ENCODE peak calls at places on chromosomes 6 and 20, in four cellular contexts. F is A549, T is K562, J is NB4. U is an unnamed sample.

GRCh38 chr6:25229671-25230321 is 49.4 kb upstream of the CARMIL1 start:
- DNase-seq in F (no peak), J (no peak), T (no peak), U (peak; percentile 15)

GRCh38 chr20:59518881-59519706 is 85.2 kb upstream of the PHACTR3 start:
- DNase-seq in J (peak; percentile 69), F (peak; percentile 84), T (peak; percentile 65), U (peak; percentile 51)

GRCh38 chr20:24502184-24502583 is 32.8 kb downstream of the SYNDIG1 start:
- DNase-seq in J (no peak), T (no peak), F (peak; percentile 47), U (no peak)

GRCh38 chr20:19275038-19275629 is 62.7 kb downstream of the SLC24A3 start:
- DNase-seq in T (no peak), J (peak; percentile 79), F (no peak), U (no peak)

GRCh38 chr6:13711384-13711725 is 280 bp downstream of the RANBP9 start:
- DNase-seq in F (no peak), J (peak; percentile 90), T (no peak), U (no peak)

GRCh38 chr6:112979830-112980229 is 632.7 kb downstream of the RFPL4B start:
- DNase-seq in J (no peak), F (no peak), T (no peak), U (no peak)

GRCh38 chr20:49397525-49397924 is 84.9 kb downstream of the KCNB1 start:
- DNase-seq in J (peak; percentile 52), T (peak; percentile 30), F (peak; percentile 25), U (no peak)

GRCh38 chr20:62961310-62961783 is 8.8 kb downstream of the SLC17A9 start:
- DNase-seq in T (peak; percentile 34), J (no peak), F (no peak), U (no peak)

GRCh38 chr6:131572686-131573415 is at the start of gene ARG1:
- DNase-seq in F (no peak), T (peak; percentile 33), J (no peak), U (no peak)

DNA sequence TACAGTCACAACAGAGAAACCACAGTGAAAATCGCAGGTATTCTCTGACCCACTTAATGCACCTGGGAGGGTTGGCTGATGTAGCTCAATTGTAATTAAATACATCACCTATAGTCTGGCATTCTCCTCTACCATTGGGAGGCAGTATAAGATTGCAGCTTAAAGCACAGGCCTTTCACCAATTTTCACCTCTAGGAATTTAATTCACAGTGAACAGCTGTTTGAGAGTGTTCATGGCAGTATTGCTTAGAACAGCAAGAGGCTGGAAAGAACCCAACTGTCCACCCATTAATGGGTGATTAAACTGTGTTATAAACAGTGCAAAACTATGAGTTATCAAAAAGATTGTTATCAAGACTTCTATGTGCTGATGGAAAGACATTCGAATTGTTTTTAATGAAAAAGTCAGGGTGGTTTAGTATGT is 2.0 kb downstream of the EDEM2 start:
- DNase-seq in T (peak; percentile 60), J (peak; percentile 72), F (peak; percentile 77), U (peak; percentile 47)
- TF ChIP-seq MAX in T (no peak), J (peak; percentile 4), F (no peak), U (no peak)

DNA sequence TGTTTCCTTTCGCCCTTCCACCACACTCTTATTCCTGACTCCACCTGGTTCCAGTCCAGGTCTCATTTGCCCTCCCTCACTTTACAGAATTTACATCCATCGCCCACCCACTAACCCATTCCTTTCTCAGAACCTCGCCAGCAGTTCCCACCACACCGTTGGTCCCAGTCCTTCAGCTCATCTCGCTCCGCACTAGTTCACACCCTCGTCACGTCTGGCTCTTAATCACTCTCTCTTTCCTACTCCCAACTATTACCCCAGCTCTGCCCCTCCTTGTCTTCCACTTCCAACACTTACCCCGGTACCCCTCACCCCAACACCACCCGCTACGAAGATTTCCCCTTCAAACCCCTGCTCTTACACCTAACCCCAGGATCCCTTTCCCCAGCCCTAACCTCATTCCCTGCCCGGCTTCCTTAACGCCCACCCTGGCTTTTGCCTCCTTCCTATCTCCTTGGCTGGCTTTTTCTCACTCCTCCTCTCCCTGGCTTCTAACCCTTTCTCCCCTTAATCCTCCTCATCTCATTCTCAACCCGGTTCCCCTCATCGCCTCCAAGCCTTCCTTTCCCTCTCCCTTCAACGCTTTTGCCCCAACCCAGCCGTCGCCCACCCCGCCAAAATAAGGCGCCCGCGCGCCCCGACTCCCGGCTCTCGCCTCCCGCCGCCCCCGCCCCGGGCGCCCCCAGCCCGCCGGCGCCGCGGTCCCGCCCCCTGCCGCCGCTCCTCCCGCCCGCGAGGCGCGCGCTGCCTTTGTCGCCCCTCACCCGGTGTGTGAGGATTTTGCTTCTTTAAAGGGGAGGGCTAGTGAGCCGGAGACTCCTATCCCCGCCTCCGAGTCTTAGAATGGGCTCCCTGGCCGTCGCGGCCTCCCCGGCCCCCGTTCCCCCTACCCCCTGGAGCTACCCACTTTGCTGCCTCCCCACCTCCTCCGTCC is 542 bp downstream of the USP49 start:
- DNase-seq in F (no peak), T (peak; percentile 31), J (peak; percentile 22), U (no peak)
- TF ChIP-seq MAX in F (no peak), T (no peak), J (no peak), U (no peak)

GRCh38 chr6:170025341-170026271 is 265.3 kb downstream of the DLL1 start:
- DNase-seq in J (no peak), F (no peak), T (no peak), U (no peak)

GRCh38 chr6:170026272-170027110 is 264.4 kb downstream of the DLL1 start:
- DNase-seq in J (no peak), F (no peak), T (no peak), U (peak; percentile 27)

GRCh38 chr6:170022827-170023619 is 267.9 kb downstream of the DLL1 start:
- DNase-seq in F (no peak), J (no peak), T (no peak), U (no peak)

GRCh38 chr6:170023620-170024521 is 267.0 kb downstream of the DLL1 start:
- DNase-seq in J (no peak), T (no peak), F (no peak), U (no peak)

GRCh38 chr6:170024940-170025339 is 265.9 kb downstream of the DLL1 start:
- DNase-seq in F (no peak), J (no peak), T (no peak), U (no peak)
- TF ChIP-seq MAX in F (no peak), J (no peak), T (no peak), U (no peak)

GRCh38 chr20:914727-915498 is 1.2 kb downstream of the ANGPT4 start:
- DNase-seq in F (no peak), J (no peak), T (no peak), U (no peak)
- TF ChIP-seq MAX in F (no peak), J (no peak), T (no peak), U (no peak)

GRCh38 chr6:146887447-146888077 is 288.8 kb downstream of the ADGB start:
- DNase-seq in F (no peak), T (no peak), J (peak; percentile 60), U (no peak)

GRCh38 chr6:146886587-146887446 is 288.0 kb downstream of the ADGB start:
- DNase-seq in J (no peak), T (peak; percentile 63), F (no peak), U (no peak)

GRCh38 chr6:146885708-146886457 is 287.1 kb downstream of the ADGB start:
- DNase-seq in J (no peak), F (no peak), T (no peak), U (no peak)

GRCh38 chr6:146883640-146884531 is 285.1 kb downstream of the ADGB start:
- DNase-seq in J (no peak), F (no peak), T (peak; percentile 73), U (no peak)

GRCh38 chr6:146884728-146885127 is 286.0 kb downstream of the ADGB start:
- DNase-seq in J (no peak), F (peak; percentile 3), T (no peak), U (no peak)
- TF ChIP-seq MAX in J (no peak), F (no peak), T (no peak), U (no peak)

U was measured in HCT116.